ENCODE peak calls at places on chromosomes 1 and 21, in eight cellular contexts. L is esophagus squamous epithelium; M is colonic mucosa; F is epithelial cell of prostate; E is hippocampal formation; O is amniotic epithelial cell; P is CD8-positive, alpha-beta T cell; W is choroid plexus epithelial cell. Y is an unnamed sample.

GRCh38 chr1:151993084-151993733 is 450 bp downstream of the S100A10 start:
- DNase-seq in L (no peak), F (no peak), P (no peak), O (no peak), E (no peak), W (no peak), M (peak), Y (peak)

GRCh38 chr1:190578015-190578414 is 100.4 kb upstream of the BRINP3 start:
- DNase-seq in F (no peak), P (no peak), M (no peak), W (no peak), L (no peak), O (no peak), E (no peak), Y (no peak)

GRCh38 chr1:117120774-117121588 is 568 bp downstream of the TRIM45 start:
- DNase-seq in P (no peak), L (no peak), M (peak), E (no peak), F (no peak), W (no peak), O (peak), Y (no peak)

GRCh38 chr1:189859385-189859977 is 618.2 kb downstream of the BRINP3 start:
- DNase-seq in P (no peak), F (no peak), O (peak), L (no peak), W (peak), M (peak), E (no peak), Y (no peak)

GRCh38 chr1:66262233-66262632 is 271.7 kb upstream of the SGIP1 start:
- DNase-seq in F (peak), E (no peak), W (peak), L (no peak), M (no peak), P (no peak), O (peak), Y (no peak)

GRCh38 chr1:194155962-194156361 is 969.5 kb upstream of the B3GALT2 start:
- DNase-seq in W (no peak), E (no peak), P (no peak), F (no peak), L (no peak), O (no peak), M (no peak), Y (no peak)

GRCh38 chr1:112070677-112071076 is 81.2 kb upstream of the KCND3 start:
- DNase-seq in M (no peak), W (no peak), P (no peak), L (no peak), E (no peak), F (no peak), O (no peak), Y (no peak)

GRCh38 chr1:119364640-119365039 is 3.9 kb upstream of the HAO2 start:
- DNase-seq in L (no peak), M (no peak), P (no peak), W (no peak), E (no peak), O (no peak), F (no peak), Y (no peak)

GRCh38 chr1:210262167-210262896 is 29.7 kb downstream of the SERTAD4 start:
- DNase-seq in O (no peak), F (no peak), P (no peak), W (no peak), M (no peak), E (no peak), L (no peak), Y (no peak)

GRCh38 chr1:214050513-214051401 is 63.0 kb downstream of the PROX1 start:
- DNase-seq in M (no peak), P (no peak), F (no peak), O (no peak), W (no peak), E (no peak), L (no peak), Y (no peak)

GRCh38 chr21:15063081-15063820 is 1.5 kb downstream of the NRIP1 start:
- DNase-seq in F (no peak), E (no peak), L (no peak), O (peak), M (peak), P (peak), W (peak), Y (peak)

GRCh38 chr1:23442751-23443150 is 18.2 kb upstream of the TCEA3 start:
- DNase-seq in O (no peak), W (no peak), F (no peak), L (no peak), M (no peak), P (no peak), E (no peak), Y (no peak)

GRCh38 chr1:182149411-182149965 is 88.0 kb upstream of the ZNF648 start:
- DNase-seq in W (peak), L (no peak), E (no peak), P (no peak), M (no peak), F (peak), O (peak), Y (no peak)

GRCh38 chr1:29653034-29653810 is 416.9 kb downstream of the PTPRU start:
- DNase-seq in F (no peak), L (no peak), O (no peak), W (no peak), P (no peak), E (no peak), M (peak), Y (no peak)

GRCh38 chr1:91120421-91120820 is 98.6 kb upstream of the ZNF644 start:
- DNase-seq in L (no peak), W (no peak), P (no peak), E (no peak), M (no peak), O (no peak), F (no peak), Y (no peak)

GRCh38 chr1:27724961-27725373 is 794 bp upstream of the FAM76A start:
- DNase-seq in M (peak), F (no peak), O (peak), P (no peak), E (no peak), W (peak), L (no peak), Y (no peak)

GRCh38 chr21:15242906-15243305 is 178.1 kb upstream of the NRIP1 start:
- DNase-seq in L (no peak), O (no peak), P (no peak), E (no peak), W (no peak), M (no peak), F (no peak), Y (no peak)

GRCh38 chr1:56329970-56330369 is 249.4 kb downstream of the PLPP3 start:
- DNase-seq in M (no peak), E (no peak), P (no peak), L (no peak), O (peak), F (no peak), W (peak), Y (no peak)

GRCh38 chr1:24385160-24385939 is 28.2 kb downstream of the STPG1 start:
- DNase-seq in P (no peak), F (no peak), M (peak), E (no peak), W (peak), L (no peak), O (peak), Y (peak)

GRCh38 chr21:34524671-34525601 is 12.9 kb upstream of the KCNE1 start:
- DNase-seq in F (no peak), L (no peak), E (no peak), W (peak), P (no peak), M (no peak), O (peak), Y (no peak)

GRCh38 chr1:151988405-151988851 is 5.2 kb downstream of the S100A10 start:
- DNase-seq in L (no peak), O (peak), W (peak), F (no peak), M (peak), P (no peak), E (no peak), Y (no peak)

GRCh38 chr1:228974296-228974695 is 239.0 kb downstream of the RHOU start:
- DNase-seq in M (no peak), P (no peak), E (no peak), O (no peak), F (no peak), W (no peak), L (no peak), Y (no peak)

GRCh38 chr1:5977494-5978444 is 14.5 kb downstream of the NPHP4 start:
- DNase-seq in E (no peak), W (no peak), F (no peak), P (no peak), O (no peak), L (no peak), M (no peak), Y (no peak)

Y was measured in CD4-positive, CD25-positive, alpha-beta regulatory T cell.